ENCODE peak calls at places on chromosomes 11 and 22, in four cellular contexts. J is A549, S is spleen, V is heart left ventricle. X is an unnamed sample.
A peak's percentile ranks its signal among the peaks of the same experiment; 100 is the strongest.

GRCh38 chr11:61707574-61707973 is 27.4 kb downstream of the DAGLA start:
- DNase-seq in S (no peak), V (no peak), J (no peak), X (no peak)

GRCh38 chr22:32926600-32926999 is 125.1 kb downstream of the TIMP3 start:
- DNase-seq in J (peak; percentile 3), V (no peak), S (no peak), X (peak; percentile 7)

GRCh38 chr11:117385906-117386305 is 58.3 kb downstream of the CEP164 start:
- DNase-seq in J (no peak), V (no peak), S (no peak), X (no peak)

GRCh38 chr11:72591785-72592490 is 82.3 kb downstream of the PDE2A start:
- DNase-seq in J (no peak), S (no peak), V (no peak), X (no peak)

GRCh38 chr11:118570787-118571186 is 1.4 kb upstream of the ARCN1 start:
- DNase-seq in S (no peak), V (no peak), J (no peak), X (no peak)

GRCh38 chr11:27209562-27210005 is 153.4 kb downstream of the CCDC34 start:
- DNase-seq in V (peak; percentile 39), J (peak; percentile 85), S (no peak), X (peak; percentile 62)

GRCh38 chr11:43962383-43962969 is 20.0 kb downstream of the C11orf96 start:
- DNase-seq in J (no peak), V (no peak), S (no peak), X (no peak)

GRCh38 chr22:29156507-29156906 is 49.2 kb upstream of the EMID1 start:
- DNase-seq in V (no peak), J (no peak), S (peak; percentile 71), X (no peak)

GRCh38 chr22:22929381-22930221 is 42.0 kb downstream of the IGLL5 start:
- DNase-seq in J (no peak), S (peak; percentile 74), V (no peak), X (no peak)

GRCh38 chr11:94933225-94934130 is 39.9 kb downstream of the CWC15 start:
- DNase-seq in V (peak; percentile 55), J (no peak), S (no peak), X (peak; percentile 42)

GRCh38 chr11:23554002-23554401 is 693.7 kb upstream of the CCDC179 start:
- DNase-seq in S (no peak), V (no peak), J (no peak), X (no peak)

GRCh38 chr11:122261546-122261945 is 145.5 kb upstream of the BLID start:
- DNase-seq in J (no peak), S (no peak), V (no peak), X (no peak)

GRCh38 chr11:70942593-70942992 is 309.8 kb downstream of the SHANK2 start:
- DNase-seq in V (no peak), S (no peak), J (no peak), X (no peak)

GRCh38 chr11:128399186-128399585 is 188.2 kb downstream of the ETS1 start:
- DNase-seq in J (no peak), V (no peak), S (no peak), X (no peak)

GRCh38 chr11:117520201-117520600 is 192.5 kb downstream of the CEP164 start:
- DNase-seq in J (no peak), V (no peak), S (no peak), X (no peak)

GRCh38 chr22:38831166-38831945 is 12.5 kb downstream of the NPTXR start:
- DNase-seq in J (no peak), S (peak; percentile 52), V (no peak), X (no peak)

GRCh38 chr11:61158691-61159381 is 2.4 kb downstream of the VPS37C start:
- DNase-seq in S (no peak), V (no peak), J (no peak), X (no peak)

GRCh38 chr11:92787638-92788037 is 181.8 kb upstream of the MTNR1B start:
- DNase-seq in S (no peak), J (no peak), V (no peak), X (no peak)

GRCh38 chr22:31284756-31285155 is 7.5 kb downstream of the PIK3IP1 start:
- DNase-seq in J (no peak), S (no peak), V (no peak), X (no peak)

GRCh38 chr22:41256254-41256897 is 15.6 kb upstream of the CHADL start:
- DNase-seq in J (peak; percentile 59), V (no peak), S (no peak), X (peak; percentile 61)

GRCh38 chr11:114237321-114238280 is 58.6 kb upstream of the NNMT start:
- DNase-seq in J (no peak), S (peak; percentile 43), V (no peak), X (no peak)

GRCh38 chr22:31618057-31618456 is 44.0 kb downstream of the PISD start:
- DNase-seq in V (no peak), J (no peak), S (no peak), X (no peak)

GRCh38 chr11:369336-370018 is at the start of gene B4GALNT4:
- DNase-seq in J (peak; percentile 68), S (no peak), V (no peak), X (no peak)

GRCh38 chr11:35153280-35153679 is 14.3 kb downstream of the CD44 start:
- DNase-seq in J (no peak), V (no peak), S (no peak), X (no peak)

GRCh38 chr11:66363805-66364535 is 7.6 kb downstream of the SLC29A2 start:
- DNase-seq in S (peak; percentile 82), J (peak; percentile 59), V (no peak), X (peak; percentile 70)

GRCh38 chr11:66361502-66361941 is 10.0 kb downstream of the SLC29A2 start:
- DNase-seq in V (no peak), J (no peak), S (peak; percentile 37), X (no peak)

GRCh38 chr11:66365166-66365565 is 6.4 kb downstream of the SLC29A2 start:
- DNase-seq in V (no peak), J (no peak), S (peak; percentile 45), X (no peak)

GRCh38 chr11:66362481-66363147 is 8.9 kb downstream of the SLC29A2 start:
- DNase-seq in V (no peak), S (peak; percentile 39), J (no peak), X (no peak)

DNA sequence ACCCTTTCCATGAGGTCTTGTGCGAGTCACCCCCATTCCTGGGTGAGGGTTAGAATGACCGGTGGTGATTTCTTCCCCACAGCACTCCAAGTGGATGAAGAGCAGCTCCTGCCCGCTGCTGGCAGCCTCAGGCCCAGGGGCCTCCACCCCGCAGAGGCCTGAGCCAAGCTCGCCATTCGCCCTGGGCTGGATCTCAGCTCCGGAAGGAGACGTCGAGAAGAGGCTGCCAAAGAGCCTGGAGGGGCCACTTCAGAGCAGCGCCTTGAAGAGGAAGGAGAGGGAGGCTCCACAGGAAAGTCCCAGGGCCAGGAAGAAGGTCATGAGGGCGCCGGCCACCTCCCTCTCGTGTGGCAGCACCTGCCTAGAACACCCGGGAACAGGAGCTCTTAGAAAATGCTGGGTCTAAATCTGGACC is 8.4 kb downstream of the SLC29A2 start:
- DNase-seq in J (no peak), S (peak; percentile 61), V (peak; percentile 45), X (no peak)
- TF ChIP-seq POLR2A in J (no peak), S (no peak), V (no peak), X (no peak)

DNA sequence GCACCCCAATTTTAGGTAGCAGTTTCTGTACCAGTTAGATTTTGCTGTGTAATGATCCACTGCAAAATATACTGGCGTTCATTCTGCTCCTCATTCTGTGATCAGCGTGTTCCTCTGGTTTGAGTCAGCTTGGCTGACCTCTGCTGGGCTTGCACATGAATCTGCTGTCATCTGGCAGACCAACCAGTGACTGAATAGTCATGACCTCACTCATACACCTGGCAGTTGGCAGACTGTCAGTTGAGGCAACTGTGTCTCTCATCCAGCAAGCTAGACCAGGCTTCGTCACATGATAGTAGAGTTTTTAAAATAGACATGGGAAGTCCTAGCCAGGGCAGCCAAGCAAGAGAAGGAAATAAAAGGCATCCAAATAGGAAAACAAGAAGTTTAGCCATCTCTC is 316.3 kb upstream of the LARGE1 start:
- DNase-seq in S (no peak), V (peak; percentile 78), J (no peak), X (no peak)
- TF ChIP-seq POLR2A in S (no peak), V (no peak), J (no peak), X (no peak)

DNA sequence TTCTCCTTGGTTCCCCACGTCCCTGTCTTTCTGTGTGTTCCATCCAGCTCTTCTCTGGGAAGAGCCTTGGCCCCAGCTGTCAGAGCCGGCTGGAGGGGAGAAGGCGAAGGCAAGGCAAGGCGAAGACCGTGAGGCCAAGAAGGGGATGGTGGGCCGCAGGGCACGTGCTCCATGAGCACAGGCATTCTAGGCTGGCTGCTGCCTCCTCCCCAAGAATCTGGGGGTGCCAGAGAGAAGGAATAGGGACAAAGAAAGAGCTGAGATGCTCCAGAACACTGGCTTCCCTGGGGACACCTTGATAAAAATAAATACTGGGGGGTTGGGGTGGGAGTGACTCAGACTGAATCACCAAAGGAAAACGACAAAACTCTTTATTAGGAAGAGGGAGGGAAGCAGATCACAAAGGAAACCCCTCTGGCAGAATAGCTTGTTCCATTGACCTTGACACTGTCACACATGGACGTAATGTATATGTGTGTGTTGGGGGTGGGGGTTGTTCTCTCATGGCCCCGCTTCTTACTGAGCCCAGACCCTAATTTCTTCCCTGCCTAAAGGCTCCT is 52.5 kb downstream of the NECTIN1 start:
- DNase-seq in V (no peak), J (no peak), S (no peak), X (no peak)
- TF ChIP-seq POLR2A in V (no peak), J (no peak), S (no peak), X (no peak)

GRCh38 chr22:27609411-27610029 is 192.0 kb downstream of the MN1 start:
- DNase-seq in S (peak; percentile 20), V (no peak), J (no peak), X (no peak)

GRCh38 chr22:27614291-27615007 is 187.1 kb downstream of the MN1 start:
- DNase-seq in V (no peak), J (no peak), S (no peak), X (no peak)

GRCh38 chr22:27613099-27614089 is 188.2 kb downstream of the MN1 start:
- DNase-seq in V (no peak), S (no peak), J (no peak), X (no peak)

GRCh38 chr22:27612075-27612474 is 189.5 kb downstream of the MN1 start:
- DNase-seq in S (peak; percentile 57), V (no peak), J (no peak), X (no peak)

DNA sequence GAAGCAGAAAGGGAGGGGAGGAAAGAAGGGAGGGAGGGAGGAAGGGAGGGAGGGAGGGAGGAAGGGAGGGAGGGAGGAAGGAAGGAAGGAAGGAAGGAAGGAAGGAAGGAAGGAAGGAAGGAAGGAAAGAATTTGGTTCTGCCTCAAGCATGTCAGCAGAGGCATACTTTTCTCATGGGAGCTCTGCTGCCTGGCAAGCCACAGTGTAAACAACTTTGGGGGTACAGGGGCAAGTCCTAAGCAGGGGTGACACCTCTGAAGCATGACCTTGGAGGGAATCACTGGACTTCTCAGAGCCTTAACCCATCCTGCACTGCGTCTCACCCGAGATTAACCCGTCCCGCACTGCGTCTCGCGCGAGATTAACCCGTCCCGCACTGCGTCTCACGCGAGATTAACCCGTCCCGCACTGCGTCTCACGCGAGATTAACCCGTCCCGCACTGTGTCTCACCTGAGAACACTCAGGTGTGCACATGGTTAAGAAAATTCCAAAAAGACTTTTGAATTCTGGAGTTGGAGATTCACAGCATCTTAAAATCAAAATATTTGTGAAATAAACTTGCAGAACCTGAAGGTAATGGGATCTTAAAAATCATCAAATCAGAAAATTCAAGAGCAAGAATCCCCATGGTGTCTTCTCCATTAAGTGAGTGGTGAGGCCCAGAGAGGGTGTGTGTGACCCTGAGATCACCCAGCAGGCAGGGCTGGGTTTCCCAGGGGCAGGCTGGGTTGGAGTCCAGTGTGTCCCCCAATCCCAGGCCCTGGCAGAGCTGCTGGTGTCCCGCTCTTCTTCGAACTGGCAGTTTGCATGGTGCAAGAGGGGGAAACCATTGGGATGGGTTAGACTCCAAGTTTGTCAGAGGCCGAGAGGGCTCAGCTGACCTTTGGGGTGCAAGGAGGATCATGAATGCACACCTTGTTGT is 190.4 kb downstream of the MN1 start:
- DNase-seq in S (peak; percentile 58), V (no peak), J (no peak), X (no peak)
- TF ChIP-seq POLR2A in S (no peak), V (no peak), J (no peak), X (no peak)

X was measured in H54.